ENCODE peak calls at places on chromosomes 5 and 9, in seven cellular contexts. V, T, E, Z, L, I and S are unnamed samples.

GRCh38 chr9:78261403-78262001 is 25.6 kb downstream of the CEP78 start:
- DNase-seq in V (no peak), T (no peak), E (peak), Z (peak), L (peak), I (peak), S (no peak)

GRCh38 chr5:37757980-37758582 is 81.8 kb downstream of the GDNF start:
- DNase-seq in V (no peak), T (no peak), E (no peak), Z (no peak), L (no peak), I (no peak), S (no peak)

GRCh38 chr5:168837852-168838251 is 258.7 kb upstream of the PANK3 start:
- DNase-seq in V (no peak), T (no peak), E (no peak), Z (no peak), L (no peak), I (no peak), S (no peak)

GRCh38 chr5:161925960-161926359 is 78.0 kb downstream of the GABRA1 start:
- DNase-seq in V (no peak), T (no peak), E (no peak), Z (no peak), L (no peak), I (no peak), S (peak)

GRCh38 chr5:39040875-39041274 is 33.3 kb downstream of the RICTOR start:
- DNase-seq in V (no peak), T (no peak), E (no peak), Z (no peak), L (no peak), I (no peak), S (peak)

GRCh38 chr5:9239626-9240025 is 306.2 kb downstream of the SEMA5A start:
- DNase-seq in V (no peak), T (no peak), E (no peak), Z (no peak), L (no peak), I (no peak), S (no peak)

GRCh38 chr5:75053286-75054109 is 1.1 kb upstream of the GCNT4 start:
- DNase-seq in V (peak), T (no peak), E (no peak), Z (peak), L (peak), I (peak), S (peak)

GRCh38 chr5:55037046-55037771 is 13.2 kb downstream of the GZMK start:
- DNase-seq in V (no peak), T (peak), E (no peak), Z (no peak), L (no peak), I (peak), S (peak)

GRCh38 chr9:9949948-9950347 is 662.9 kb downstream of the PTPRD start:
- DNase-seq in V (no peak), T (no peak), E (no peak), Z (no peak), L (no peak), I (no peak), S (no peak)

GRCh38 chr5:134468921-134469400 is 56.5 kb upstream of the JADE2 start:
- DNase-seq in V (no peak), T (no peak), E (no peak), Z (no peak), L (no peak), I (no peak), S (no peak)

GRCh38 chr9:6667633-6668280 is 22.2 kb upstream of the GLDC start:
- DNase-seq in V (no peak), T (no peak), E (no peak), Z (peak), L (peak), I (peak), S (no peak)
- TF ChIP-seq CTCF in V (no peak), T (no peak), E (peak), Z (peak), L (peak), I (peak), S (peak)

DNA sequence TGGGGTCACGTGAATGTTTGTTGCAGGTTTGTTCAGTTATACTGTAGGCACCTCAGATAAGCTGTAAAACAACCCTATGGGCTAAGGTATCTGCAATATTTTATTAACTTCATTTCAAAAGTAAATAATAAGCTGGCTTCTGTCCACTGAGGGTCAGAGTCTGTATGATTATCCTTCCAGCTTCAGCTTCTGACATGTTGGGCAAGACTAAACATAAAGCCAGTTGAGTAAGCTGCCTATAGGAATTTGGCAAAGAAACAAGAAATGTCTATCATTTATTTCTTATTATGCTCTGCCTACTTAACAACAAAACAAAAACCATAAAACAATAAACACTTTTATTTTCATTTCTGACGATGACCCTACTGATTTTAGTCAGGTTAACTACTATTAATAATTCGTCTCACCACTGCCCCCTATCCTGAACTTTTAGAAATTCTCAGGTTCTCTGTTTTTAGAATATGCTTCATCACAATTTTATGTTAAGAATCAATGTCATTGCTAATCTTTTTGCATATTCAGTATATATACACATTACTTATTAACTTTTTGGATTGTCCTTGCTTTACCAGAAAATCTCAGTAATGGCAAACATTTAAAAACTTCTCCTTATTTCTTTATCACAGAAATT is 413.5 kb upstream of the ADAMTSL1 start:
- DNase-seq in V (no peak), T (no peak), E (no peak), Z (peak), L (no peak), I (no peak), S (no peak)
- TF ChIP-seq CTCF in V (no peak), T (no peak), E (peak), Z (peak), L (no peak), I (peak), S (no peak)

DNA sequence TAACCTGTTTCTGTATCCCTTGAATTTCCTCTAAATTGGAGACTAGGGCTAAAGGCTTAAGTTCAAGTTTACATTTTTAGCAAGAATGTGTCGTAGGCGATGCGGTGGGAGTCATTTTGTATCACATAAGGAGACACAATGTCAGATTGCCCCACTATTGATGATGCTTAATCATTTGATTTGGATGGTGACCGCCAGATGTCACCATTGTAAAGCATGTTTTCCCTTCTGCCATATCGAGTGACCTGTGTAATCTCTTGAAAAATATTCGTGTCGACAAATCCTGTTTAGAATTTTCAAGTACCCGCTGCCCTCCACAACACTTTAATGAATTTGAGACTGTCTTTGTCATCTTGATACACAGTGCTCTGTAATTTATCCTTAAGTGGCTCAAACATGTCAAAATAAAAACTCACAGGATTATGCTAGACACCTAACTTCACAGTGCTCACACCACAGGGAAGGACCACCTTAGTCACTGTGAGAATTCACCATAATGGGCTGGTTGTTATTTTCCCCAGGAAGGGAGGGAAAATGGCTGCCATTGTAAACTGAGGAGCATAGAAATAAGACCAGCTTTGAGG is 34.5 kb upstream of the SLC46A2 start:
- DNase-seq in V (no peak), T (no peak), E (no peak), Z (peak), L (peak), I (peak), S (peak)
- TF ChIP-seq CTCF in V (no peak), T (no peak), E (peak), Z (peak), L (peak), I (peak), S (peak)

DNA sequence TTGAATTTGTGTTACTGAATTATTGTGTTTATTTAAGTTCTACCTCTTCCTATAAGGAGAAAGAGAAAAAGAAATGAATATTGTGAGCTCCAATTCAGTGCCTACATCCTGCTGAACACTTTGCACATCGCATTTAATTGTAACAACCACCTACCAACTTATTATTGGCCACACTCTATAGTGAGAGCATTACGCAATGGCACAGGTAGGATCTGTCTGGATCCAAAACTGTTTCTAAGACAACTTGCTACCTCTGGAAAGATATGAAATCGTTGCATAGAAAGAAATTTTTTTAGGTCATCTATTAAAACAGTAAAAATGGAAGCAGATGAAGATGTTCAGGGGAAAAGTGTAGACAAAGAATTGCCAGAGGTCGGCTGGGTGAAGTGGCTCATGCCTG is 227.2 kb upstream of the SNX2 start:
- DNase-seq in V (no peak), T (no peak), E (no peak), Z (no peak), L (no peak), I (no peak), S (no peak)
- TF ChIP-seq CTCF in V (no peak), T (no peak), E (no peak), Z (no peak), L (no peak), I (no peak), S (no peak)

GRCh38 chr9:137304383-137305059 is 2.5 kb upstream of the NRARP start:
- DNase-seq in V (peak), T (no peak), E (no peak), Z (no peak), L (no peak), I (no peak), S (no peak)
- TF ChIP-seq CTCF in V (no peak), T (no peak), E (peak), Z (peak), L (no peak), I (peak), S (no peak)

DNA sequence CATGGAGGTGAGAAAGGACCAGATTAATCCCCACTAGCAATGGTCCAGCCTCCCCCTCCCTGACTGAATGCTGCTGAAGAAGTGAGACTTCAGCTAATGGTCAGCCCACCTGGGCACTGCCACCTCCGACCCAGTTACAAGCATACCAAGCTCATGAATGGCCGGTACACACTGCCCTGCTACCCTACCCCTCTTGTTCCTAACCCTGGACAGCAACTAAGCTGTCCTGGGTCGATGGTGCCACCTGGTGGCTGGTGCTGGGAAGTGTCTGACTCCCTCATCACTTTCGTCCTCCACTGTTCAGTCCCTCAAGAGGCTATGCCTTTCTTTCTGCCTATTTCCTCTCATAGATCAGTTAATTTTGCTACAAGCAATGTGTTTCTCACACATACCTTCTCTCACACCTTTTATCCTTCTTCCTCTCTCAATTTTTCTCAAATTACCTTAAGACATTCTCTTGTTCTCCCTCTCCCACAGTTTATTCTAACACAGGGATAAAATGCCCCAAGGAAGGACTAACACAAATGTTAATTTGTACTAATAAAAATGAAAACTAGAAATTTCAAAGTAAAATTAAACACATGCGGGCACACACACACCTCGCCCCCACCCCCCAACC is 42.4 kb downstream of the PAX5 start:
- DNase-seq in V (no peak), T (peak), E (no peak), Z (peak), L (peak), I (no peak), S (peak)
- TF ChIP-seq CTCF in V (peak), T (peak), E (peak), Z (peak), L (peak), I (peak), S (peak)

DNA sequence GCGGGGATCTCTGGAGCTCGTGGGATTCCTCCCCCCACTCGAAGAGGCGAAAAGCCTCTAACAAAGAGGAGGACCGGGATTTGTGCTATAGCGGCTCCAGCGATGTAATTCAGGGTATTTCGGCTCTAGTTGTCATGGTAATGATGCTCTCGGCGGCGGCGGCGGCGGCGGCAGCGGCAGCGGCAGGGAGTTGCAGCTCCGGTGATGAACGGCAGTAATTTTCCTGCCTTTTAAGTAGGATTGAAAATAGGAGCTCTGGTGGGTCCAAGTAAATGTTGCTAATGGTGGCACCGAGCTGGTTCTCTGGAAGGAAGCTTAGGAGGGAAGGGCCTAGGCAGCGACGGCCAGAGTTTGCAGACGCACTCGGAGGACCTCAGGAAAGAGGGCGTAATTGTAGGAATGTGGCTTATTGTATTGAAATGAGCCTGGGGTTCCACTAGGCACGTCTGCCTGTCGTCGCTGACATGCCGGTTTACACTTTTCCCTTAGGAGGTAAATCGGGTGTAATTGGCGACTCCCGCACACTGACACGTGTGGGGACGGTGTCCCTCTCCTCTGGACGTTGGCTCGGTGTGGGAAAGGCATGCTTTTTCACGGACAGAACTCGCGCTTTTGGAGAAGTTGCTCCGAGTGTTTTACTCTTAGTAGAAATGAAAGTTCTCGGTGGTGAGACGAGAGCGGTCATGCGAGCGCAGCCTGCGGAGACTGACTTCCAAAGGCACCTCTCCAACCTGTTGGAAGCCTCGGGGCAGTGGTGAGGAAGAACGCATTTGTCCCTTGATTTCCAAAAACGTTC is 1.1 kb downstream of the NR4A3 start:
- DNase-seq in V (peak), T (no peak), E (no peak), Z (peak), L (peak), I (peak), S (peak)
- TF ChIP-seq CTCF in V (no peak), T (no peak), E (no peak), Z (no peak), L (no peak), I (no peak), S (no peak)

GRCh38 chr5:141342773-141343172 is 856 bp upstream of the PCDHGA3 start:
- DNase-seq in V (no peak), T (no peak), E (no peak), Z (no peak), L (no peak), I (no peak), S (no peak)

GRCh38 chr5:141343953-141344463 is 379 bp downstream of the PCDHGA3 start:
- DNase-seq in V (no peak), T (no peak), E (no peak), Z (no peak), L (no peak), I (no peak), S (no peak)

GRCh38 chr5:141343242-141343952 is at the start of gene PCDHGA3:
- DNase-seq in V (no peak), T (no peak), E (no peak), Z (no peak), L (no peak), I (peak), S (peak)

GRCh38 chr5:141338538-141339306 is at the start of gene PCDHGA2:
- DNase-seq in V (no peak), T (no peak), E (no peak), Z (no peak), L (no peak), I (peak), S (peak)
- TF ChIP-seq CTCF in V (no peak), T (peak), E (peak), Z (peak), L (no peak), I (peak), S (peak)

GRCh38 chr9:107487521-107488399 is 1.8 kb downstream of the KLF4 start:
- DNase-seq in V (peak), T (peak), E (no peak), Z (no peak), L (peak), I (peak), S (peak)
- TF ChIP-seq CTCF in V (peak), T (peak), E (peak), Z (peak), L (peak), I (peak), S (peak)